ENCODE peak calls at places on chromosomes 3 and 15, in nine cellular contexts. U is sigmoid colon; Y is heart left ventricle; Z is ovary; N is HCT116; D is fibroblast of lung; Q is WERI-Rb-1; P is A549; L is CD8-positive, alpha-beta T cell. R is an unnamed sample.

GRCh38 chr3:58173670-58174472 is 36.9 kb downstream of the DNASE1L3 start:
- DNase-seq in U (peak), Y (peak), Z (no peak), N (no peak), D (no peak), Q (peak), P (peak), L (peak), R (peak)

GRCh38 chr15:50251638-50252182 is 13.8 kb downstream of the HDC start:
- DNase-seq in U (no peak), Y (no peak), Z (no peak), N (no peak), D (no peak), Q (no peak), P (no peak), L (no peak), R (no peak)

GRCh38 chr3:69161587-69162196 is 39.3 kb upstream of the LMOD3 start:
- DNase-seq in U (no peak), Y (no peak), Z (peak), N (peak), D (peak), Q (peak), P (peak), L (peak), R (peak)

GRCh38 chr15:73586006-73586654 is 47.1 kb downstream of the NPTN start:
- DNase-seq in U (no peak), Y (no peak), Z (no peak), N (no peak), D (no peak), Q (no peak), P (no peak), L (no peak), R (no peak)

GRCh38 chr3:49610881-49611280 is 56.6 kb downstream of the BSN start:
- DNase-seq in U (no peak), Y (no peak), Z (no peak), N (no peak), D (no peak), Q (no peak), P (no peak), L (no peak), R (no peak)

GRCh38 chr15:89963301-89964288 is 37.5 kb upstream of the ZNF710 start:
- DNase-seq in U (no peak), Y (no peak), Z (no peak), N (no peak), D (no peak), Q (no peak), P (no peak), L (no peak), R (no peak)

GRCh38 chr3:13966302-13966701 is 86.4 kb upstream of the WNT7A start:
- DNase-seq in U (no peak), Y (no peak), Z (no peak), N (no peak), D (no peak), Q (no peak), P (no peak), L (no peak), R (no peak)

GRCh38 chr15:73856458-73857192 is 16.7 kb upstream of the TBC1D21 start:
- DNase-seq in U (no peak), Y (peak), Z (no peak), N (no peak), D (no peak), Q (no peak), P (no peak), L (no peak), R (no peak)

GRCh38 chr15:45473068-45473467 is 49.5 kb downstream of the SLC30A4 start:
- DNase-seq in U (no peak), Y (no peak), Z (no peak), N (no peak), D (no peak), Q (no peak), P (no peak), L (no peak), R (no peak)

GRCh38 chr3:32901005-32901932 is 50.2 kb upstream of the CCR4 start:
- DNase-seq in U (no peak), Y (no peak), Z (no peak), N (no peak), D (no peak), Q (no peak), P (no peak), L (no peak), R (no peak)

GRCh38 chr3:146928421-146929059 is 323.4 kb upstream of the PLSCR5 start:
- DNase-seq in U (no peak), Y (no peak), Z (no peak), N (no peak), D (no peak), Q (peak), P (no peak), L (no peak), R (no peak)

GRCh38 chr15:42239528-42240245 is 31.6 kb upstream of the VPS39 start:
- DNase-seq in U (no peak), Y (no peak), Z (no peak), N (no peak), D (no peak), Q (no peak), P (no peak), L (no peak), R (no peak)

GRCh38 chr3:185976100-185976499 is 38.3 kb upstream of the TRA2B start:
- DNase-seq in U (no peak), Y (no peak), Z (no peak), N (no peak), D (no peak), Q (no peak), P (no peak), L (no peak), R (no peak)

GRCh38 chr3:136251511-136251910 is 1.4 kb downstream of the PCCB start:
- DNase-seq in U (no peak), Y (no peak), Z (no peak), N (no peak), D (no peak), Q (no peak), P (no peak), L (no peak), R (no peak)

GRCh38 chr3:169085827-169086226 is 577.7 kb downstream of the MECOM start:
- DNase-seq in U (no peak), Y (no peak), Z (no peak), N (no peak), D (peak), Q (no peak), P (no peak), L (no peak), R (no peak)

GRCh38 chr15:47885921-47886320 is 168.6 kb downstream of the SEMA6D start:
- DNase-seq in U (no peak), Y (no peak), Z (no peak), N (no peak), D (peak), Q (no peak), P (no peak), L (no peak), R (no peak)

GRCh38 chr3:103056552-103056951 is 621.7 kb downstream of the ZPLD1 start:
- DNase-seq in U (no peak), Y (no peak), Z (no peak), N (no peak), D (no peak), Q (no peak), P (no peak), L (no peak), R (no peak)

GRCh38 chr3:51974963-51975856 is at the start of gene ABHD14A:
- DNase-seq in U (peak), Y (peak), Z (peak), N (no peak), D (peak), Q (peak), P (peak), L (peak), R (peak)

GRCh38 chr3:181487236-181487978 is 224.3 kb upstream of the SOX2 start:
- DNase-seq in U (no peak), Y (no peak), Z (no peak), N (no peak), D (no peak), Q (no peak), P (no peak), L (no peak), R (no peak)

GRCh38 chr3:184373422-184373821 is 4.6 kb downstream of the THPO start:
- DNase-seq in U (peak), Y (no peak), Z (no peak), N (no peak), D (peak), Q (no peak), P (no peak), L (no peak), R (no peak)

GRCh38 chr3:63328386-63328785 is 50.3 kb downstream of the SYNPR start:
- DNase-seq in U (no peak), Y (no peak), Z (no peak), N (no peak), D (peak), Q (no peak), P (no peak), L (no peak), R (no peak)

GRCh38 chr15:82539690-82540054 is 585 bp downstream of the RPS17 start:
- DNase-seq in U (no peak), Y (no peak), Z (no peak), N (no peak), D (no peak), Q (no peak), P (no peak), L (no peak), R (peak)

GRCh38 chr3:56970401-56971002 is 90.0 kb upstream of the SPATA12 start:
- DNase-seq in U (no peak), Y (no peak), Z (no peak), N (no peak), D (no peak), Q (no peak), P (no peak), L (no peak), R (peak)

GRCh38 chr3:74801924-74802323 is 187.5 kb upstream of the CNTN3 start:
- DNase-seq in U (no peak), Y (no peak), Z (no peak), N (no peak), D (no peak), Q (no peak), P (no peak), L (no peak), R (no peak)

GRCh38 chr3:44065741-44066140 is 175.9 kb upstream of the TOPAZ1 start:
- DNase-seq in U (no peak), Y (no peak), Z (no peak), N (no peak), D (no peak), Q (no peak), P (no peak), L (no peak), R (no peak)

GRCh38 chr3:46926871-46927717 is 49.5 kb downstream of the CCDC12 start:
- DNase-seq in U (peak), Y (no peak), Z (no peak), N (no peak), D (no peak), Q (no peak), P (no peak), L (peak), R (peak)

GRCh38 chr3:32177702-32178198 is 60.7 kb upstream of the CMTM8 start:
- DNase-seq in U (no peak), Y (peak), Z (no peak), N (peak), D (peak), Q (peak), P (peak), L (peak), R (peak)

GRCh38 chr3:184659797-184660301 is 52.0 kb downstream of the MAGEF1 start:
- DNase-seq in U (no peak), Y (no peak), Z (no peak), N (no peak), D (no peak), Q (no peak), P (no peak), L (no peak), R (no peak)

GRCh38 chr3:146395164-146395563 is 74.2 kb downstream of the PLSCR2 start:
- DNase-seq in U (no peak), Y (no peak), Z (no peak), N (no peak), D (no peak), Q (no peak), P (no peak), L (no peak), R (no peak)

GRCh38 chr15:78492841-78493240 is 14.5 kb upstream of the HYKK start:
- DNase-seq in U (no peak), Y (no peak), Z (no peak), N (no peak), D (peak), Q (no peak), P (no peak), L (no peak), R (no peak)

GRCh38 chr3:188693435-188693834 is 478.3 kb upstream of the TPRG1 start:
- DNase-seq in U (no peak), Y (no peak), Z (no peak), N (no peak), D (no peak), Q (no peak), P (no peak), L (no peak), R (no peak)

GRCh38 chr3:184691397-184692131 is 20.3 kb downstream of the MAGEF1 start:
- DNase-seq in U (peak), Y (no peak), Z (peak), N (no peak), D (peak), Q (no peak), P (no peak), L (no peak), R (peak)

GRCh38 chr3:30693470-30694120 is 87.2 kb downstream of the TGFBR2 start:
- DNase-seq in U (peak), Y (peak), Z (no peak), N (peak), D (peak), Q (peak), P (peak), L (peak), R (peak)

GRCh38 chr3:132907293-132907692 is 130.9 kb upstream of the TMEM108 start:
- DNase-seq in U (no peak), Y (no peak), Z (no peak), N (no peak), D (no peak), Q (no peak), P (no peak), L (no peak), R (no peak)

GRCh38 chr15:77581896-77582569 is 50.7 kb downstream of the LINGO1 start:
- DNase-seq in U (no peak), Y (no peak), Z (no peak), N (no peak), D (no peak), Q (no peak), P (no peak), L (no peak), R (no peak)

GRCh38 chr3:79258479-79258878 is 509.3 kb downstream of the ROBO1 start:
- DNase-seq in U (no peak), Y (no peak), Z (no peak), N (no peak), D (no peak), Q (no peak), P (no peak), L (no peak), R (no peak)

GRCh38 chr3:10547841-10548783 is 42.7 kb upstream of the ATP2B2 start:
- DNase-seq in U (peak), Y (no peak), Z (no peak), N (no peak), D (no peak), Q (no peak), P (no peak), L (peak), R (no peak)

GRCh38 chr3:11305509-11305908 is 33.3 kb downstream of the ATG7 start:
- DNase-seq in U (no peak), Y (no peak), Z (no peak), N (no peak), D (no peak), Q (no peak), P (peak), L (no peak), R (no peak)

GRCh38 chr15:40092416-40093223 is 16.1 kb downstream of the BMF start:
- DNase-seq in U (peak), Y (peak), Z (peak), N (no peak), D (peak), Q (peak), P (no peak), L (no peak), R (peak)

GRCh38 chr15:40094156-40094555 is 14.5 kb downstream of the BMF start:
- DNase-seq in U (no peak), Y (no peak), Z (no peak), N (no peak), D (no peak), Q (no peak), P (no peak), L (no peak), R (no peak)

GRCh38 chr15:40091861-40092415 is 16.7 kb downstream of the BMF start:
- DNase-seq in U (no peak), Y (peak), Z (no peak), N (no peak), D (no peak), Q (peak), P (no peak), L (no peak), R (peak)

GRCh38 chr15:40095381-40096093 is 13.1 kb downstream of the BMF start:
- DNase-seq in U (no peak), Y (no peak), Z (no peak), N (no peak), D (no peak), Q (no peak), P (no peak), L (no peak), R (no peak)

DNA sequence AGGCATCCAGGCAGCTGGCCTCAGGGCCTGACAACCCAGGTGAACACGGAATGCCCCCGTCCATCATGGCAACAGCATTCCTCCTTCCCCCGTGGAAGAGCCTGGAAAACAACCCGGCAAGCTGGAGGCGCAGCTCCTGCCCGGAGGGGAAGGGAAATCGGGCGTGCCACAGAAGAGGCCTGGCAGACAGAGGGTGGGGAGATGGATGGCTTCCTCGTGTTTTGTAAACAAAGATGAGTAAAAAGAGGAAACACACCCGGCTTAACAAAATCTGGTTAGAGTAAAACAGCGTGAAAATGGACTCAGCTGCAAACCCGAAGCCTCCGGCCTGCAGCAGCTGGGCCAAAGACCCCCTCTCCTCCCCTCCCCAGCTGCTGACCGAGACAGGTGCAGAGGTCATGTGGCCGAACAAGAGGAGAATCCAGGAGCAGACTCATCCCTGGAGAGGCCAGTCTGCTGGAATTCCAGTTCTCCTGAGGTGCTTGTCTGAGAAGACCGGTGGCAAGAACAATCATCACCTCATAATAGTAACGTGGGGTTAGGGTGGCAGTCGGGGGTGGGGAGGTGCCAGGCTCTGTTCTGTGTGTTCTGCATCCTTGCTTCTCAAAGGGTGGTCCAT is 15.3 kb downstream of the BMF start:
- DNase-seq in U (peak), Y (no peak), Z (no peak), N (no peak), D (peak), Q (no peak), P (no peak), L (no peak), R (no peak)
- H3K4me3 ChIP-seq in U (no peak), Y (no peak), Z (no peak), N (no peak), D (no peak), Q (no peak), P (no peak), L (no peak), R (no peak)

GRCh38 chr3:66431494-66431893 is 69.3 kb downstream of the LRIG1 start:
- DNase-seq in U (no peak), Y (no peak), Z (no peak), N (no peak), D (peak), Q (no peak), P (no peak), L (no peak), R (no peak)
- H3K27ac ChIP-seq in U (peak), Y (no peak), Z (no peak), N (no peak), D (no peak), Q (no peak), P (no peak), L (no peak), R (no peak)

GRCh38 chr3:140765246-140765645 is 87.4 kb downstream of the TRIM42 start:
- DNase-seq in U (no peak), Y (no peak), Z (no peak), N (no peak), D (no peak), Q (no peak), P (no peak), L (no peak), R (no peak)
- H3K4me3 ChIP-seq in U (no peak), Y (no peak), Z (no peak), N (no peak), D (no peak), Q (no peak), P (no peak), L (no peak), R (no peak)

GRCh38 chr3:480070-480469 is 283.5 kb downstream of the CHL1 start:
- DNase-seq in U (no peak), Y (no peak), Z (no peak), N (no peak), D (no peak), Q (no peak), P (no peak), L (no peak), R (no peak)

GRCh38 chr3:481680-482079 is 285.1 kb downstream of the CHL1 start:
- DNase-seq in U (no peak), Y (no peak), Z (no peak), N (no peak), D (peak), Q (no peak), P (no peak), L (no peak), R (no peak)

GRCh38 chr3:487580-487979 is 291.0 kb downstream of the CHL1 start:
- DNase-seq in U (no peak), Y (no peak), Z (no peak), N (no peak), D (no peak), Q (no peak), P (no peak), L (no peak), R (no peak)

GRCh38 chr3:482479-482878 is 285.9 kb downstream of the CHL1 start:
- DNase-seq in U (no peak), Y (no peak), Z (no peak), N (no peak), D (no peak), Q (no peak), P (no peak), L (no peak), R (peak)

DNA sequence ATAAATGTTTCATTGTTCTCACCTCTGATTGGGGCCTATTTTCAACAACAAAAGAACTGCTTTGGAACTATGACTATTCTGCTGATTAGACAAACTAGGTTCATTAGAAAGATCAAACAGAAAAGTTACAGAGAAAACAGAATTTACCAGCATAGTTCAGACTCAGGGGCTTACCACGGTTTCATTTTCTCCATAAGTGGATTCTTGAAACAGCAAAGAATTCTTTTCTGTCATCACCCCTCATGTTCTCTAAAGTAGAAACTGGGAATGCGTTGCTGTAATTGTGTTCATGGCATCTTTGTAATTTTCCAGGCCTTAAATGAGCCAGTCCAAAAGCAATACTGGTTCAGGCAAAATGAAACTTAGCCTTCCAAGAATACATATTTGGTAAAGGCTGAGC is 287.7 kb downstream of the CHL1 start:
- DNase-seq in U (no peak), Y (no peak), Z (no peak), N (no peak), D (no peak), Q (no peak), P (no peak), L (no peak), R (no peak)
- H3K27ac ChIP-seq in U (no peak), Y (peak), Z (no peak), N (no peak), D (no peak), Q (no peak), P (no peak), L (no peak), R (no peak)

GRCh38 chr3:48445277-48445882 is 1.2 kb upstream of the ATRIP start:
- DNase-seq in U (no peak), Y (no peak), Z (no peak), N (no peak), D (no peak), Q (no peak), P (no peak), L (no peak), R (no peak)
- H3K4me3 ChIP-seq in U (no peak), Y (peak), Z (no peak), N (peak), D (peak), Q (no peak), P (peak), L (no peak), R (no peak)

R was measured in testis.